ENCODE peak calls at places on chromosomes 12 and 14, in six cellular contexts. K, Z, I, W, M and G are unnamed samples.

GRCh38 chr14:47422191-47422590 is 253.2 kb downstream of the MDGA2 start:
- DNase-seq in K (no peak), Z (no peak), I (no peak), W (no peak), M (no peak), G (no peak)

GRCh38 chr12:126483145-126484068 is 1418.2 kb downstream of the AACS start:
- DNase-seq in K (no peak), Z (no peak), I (peak), W (peak), M (no peak), G (no peak)

GRCh38 chr12:62279058-62279457 is 18.9 kb downstream of the USP15 start:
- DNase-seq in K (no peak), Z (no peak), I (no peak), W (no peak), M (no peak), G (no peak)

GRCh38 chr12:7638064-7638763 is 27.5 kb downstream of the APOBEC1 start:
- DNase-seq in K (no peak), Z (peak), I (no peak), W (peak), M (no peak), G (no peak)

GRCh38 chr12:107704056-107704455 is 18.5 kb downstream of the PWP1 start:
- DNase-seq in K (no peak), Z (no peak), I (peak), W (no peak), M (no peak), G (no peak)

GRCh38 chr14:49879683-49880204 is 13.1 kb upstream of the ARF6 start:
- DNase-seq in K (peak), Z (peak), I (peak), W (peak), M (no peak), G (peak)

GRCh38 chr12:95988506-95989275 is 7.5 kb downstream of the HAL start:
- DNase-seq in K (no peak), Z (no peak), I (no peak), W (no peak), M (no peak), G (no peak)

GRCh38 chr14:60790850-60791249 is 56.3 kb downstream of the MNAT1 start:
- DNase-seq in K (no peak), Z (no peak), I (no peak), W (no peak), M (no peak), G (no peak)

GRCh38 chr12:9687228-9687627 is 17.7 kb downstream of the CLEC2D start:
- DNase-seq in K (peak), Z (no peak), I (no peak), W (no peak), M (no peak), G (no peak)

GRCh38 chr12:226401-226800 is 12.4 kb upstream of the SLC6A12 start:
- DNase-seq in K (no peak), Z (no peak), I (no peak), W (no peak), M (no peak), G (no peak)

GRCh38 chr12:104219908-104220404 is 4.4 kb downstream of the TXNRD1 start:
- DNase-seq in K (peak), Z (no peak), I (peak), W (peak), M (peak), G (peak)

GRCh38 chr12:24975425-24975824 is 26.5 kb upstream of the BCAT1 start:
- DNase-seq in K (no peak), Z (peak), I (no peak), W (peak), M (no peak), G (no peak)

GRCh38 chr14:21498540-21499526 is 12.3 kb downstream of the METTL3 start:
- DNase-seq in K (peak), Z (peak), I (peak), W (peak), M (no peak), G (peak)

GRCh38 chr12:28427046-28427445 is 236.8 kb downstream of the CCDC91 start:
- DNase-seq in K (no peak), Z (no peak), I (no peak), W (no peak), M (no peak), G (no peak)

GRCh38 chr14:49405291-49405690 is 180.9 kb downstream of the RPS29 start:
- DNase-seq in K (no peak), Z (no peak), I (peak), W (no peak), M (no peak), G (no peak)